ENCODE peak calls at places on chromosome 21, in nine cellular contexts. L is RWPE2; D is CD4-positive, alpha-beta T cell; G is CD8-positive, alpha-beta T cell; K is brain microvascular endothelial cell; M is A549; X is mammary epithelial cell; H is neural progenitor cell; P is hepatocyte. V is an unnamed sample.

GRCh38 chr21:26835714-26836265 is 9.4 kb downstream of the ADAMTS1 start:
- DNase-seq in L (no peak), D (no peak), G (no peak), K (no peak), M (no peak), X (peak; percentile 25), H (no peak), P (no peak), V (no peak)

GRCh38 chr21:16794944-16795343 is 717.9 kb upstream of the CXADR start:
- DNase-seq in L (no peak), D (no peak), G (no peak), K (peak; percentile 97), M (peak; percentile 1), X (peak; percentile 52), H (no peak), P (peak; percentile 15), V (no peak)

GRCh38 chr21:14900611-14901010 is 164.2 kb downstream of the NRIP1 start:
- DNase-seq in L (no peak), D (no peak), G (no peak), K (peak; percentile 34), M (no peak), X (peak; percentile 58), H (no peak), P (no peak), V (no peak)

GRCh38 chr21:42666023-42666747 is 12.8 kb downstream of the PDE9A start:
- DNase-seq in L (no peak), D (no peak), G (no peak), K (no peak), M (peak; percentile 24), X (no peak), H (no peak), P (no peak), V (no peak)

GRCh38 chr21:35922618-35923017 is 137.7 kb downstream of the SETD4 start:
- DNase-seq in L (no peak), D (no peak), G (no peak), K (no peak), M (no peak), X (peak; percentile 89), H (no peak), P (no peak), V (no peak)

GRCh38 chr21:42677339-42678117 is 24.1 kb downstream of the PDE9A start:
- DNase-seq in L (no peak), D (no peak), G (no peak), K (peak; percentile 86), M (no peak), X (peak; percentile 53), H (no peak), P (no peak), V (no peak)

GRCh38 chr21:35014302-35015044 is 34.6 kb downstream of the RUNX1 start:
- DNase-seq in L (no peak), D (no peak), G (no peak), K (no peak), M (no peak), X (peak; percentile 55), H (no peak), P (no peak), V (no peak)

GRCh38 chr21:35198004-35198403 is 148.9 kb upstream of the RUNX1 start:
- DNase-seq in L (peak; percentile 71), D (no peak), G (no peak), K (peak; percentile 75), M (peak; percentile 32), X (peak; percentile 99), H (no peak), P (peak; percentile 39), V (no peak)

GRCh38 chr21:32215306-32215685 is 63.6 kb downstream of the MIS18A start:
- DNase-seq in L (no peak), D (no peak), G (no peak), K (no peak), M (no peak), X (no peak), H (no peak), P (no peak), V (no peak)

GRCh38 chr21:22993144-22993543 is 1994.9 kb downstream of the NCAM2 start:
- DNase-seq in L (no peak), D (no peak), G (no peak), K (no peak), M (no peak), X (no peak), H (no peak), P (no peak), V (no peak)

GRCh38 chr21:16069713-16070112 is 339.9 kb downstream of the USP25 start:
- DNase-seq in L (no peak), D (no peak), G (no peak), K (no peak), M (no peak), X (no peak), H (no peak), P (no peak), V (no peak)

GRCh38 chr21:43613755-43614638 is 45.3 kb downstream of the HSF2BP start:
- DNase-seq in L (no peak), D (no peak), G (no peak), K (peak; percentile 32), M (no peak), X (no peak), H (no peak), P (no peak), V (no peak)

GRCh38 chr21:26140185-26140584 is 30.4 kb downstream of the APP start:
- DNase-seq in L (no peak), D (no peak), G (no peak), K (peak; percentile 99), M (peak; percentile 33), X (peak; percentile 90), H (no peak), P (peak; percentile 24), V (no peak)

GRCh38 chr21:41504030-41504429 is 3.9 kb downstream of the TMPRSS2 start:
- DNase-seq in L (no peak), D (no peak), G (no peak), K (no peak), M (no peak), X (no peak), H (no peak), P (no peak), V (no peak)
- H3K27ac ChIP-seq in L (no peak overlapping the region), D (no peak overlapping the region), G (no peak overlapping the region), K (no peak overlapping the region), M (no peak overlapping the region), X (no peak overlapping the region), H (no peak overlapping the region), P (peak overlapping the region; percentile 95), V (no peak overlapping the region)

GRCh38 chr21:31180256-31181088 is 142.2 kb upstream of the KRTAP19-8 start:
- DNase-seq in L (no peak), D (no peak), G (no peak), K (peak; percentile 39), M (peak; percentile 9), X (peak; percentile 22), H (peak; percentile 30), P (peak; percentile 56), V (no peak)
- TF ChIP-seq CTCF in L (peak; percentile 72), D (peak; percentile 65), G (peak; percentile 35), K (peak; percentile 58), M (peak; percentile 27), X (peak; percentile 58), H (peak; percentile 74), P (peak; percentile 61), V (peak; percentile 35)

GRCh38 chr21:33966324-33966949 is 50.8 kb upstream of the ATP5PO start:
- DNase-seq in L (no peak), D (no peak), G (no peak), K (no peak), M (no peak), X (no peak), H (no peak), P (no peak), V (no peak)
- H3K27ac ChIP-seq in L (no peak overlapping the region), D (no peak overlapping the region), G (no peak overlapping the region), K (no peak overlapping the region), M (no peak overlapping the region), X (no peak overlapping the region), H (peak overlapping the region; percentile 46), P (no peak overlapping the region), V (no peak overlapping the region)

GRCh38 chr21:45622416-45623097 is 21.0 kb upstream of the PCBP3 start:
- DNase-seq in L (no peak), D (no peak), G (no peak), K (no peak), M (no peak), X (no peak), H (no peak), P (no peak), V (no peak)

GRCh38 chr21:45617021-45617930 is 26.2 kb upstream of the PCBP3 start:
- DNase-seq in L (peak; percentile 44), D (no peak), G (no peak), K (no peak), M (no peak), X (no peak), H (peak; percentile 31), P (no peak), V (no peak)

GRCh38 chr21:45620201-45620600 is 23.3 kb upstream of the PCBP3 start:
- DNase-seq in L (no peak), D (no peak), G (no peak), K (no peak), M (no peak), X (no peak), H (no peak), P (no peak), V (no peak)

GRCh38 chr21:45618287-45618686 is 25.2 kb upstream of the PCBP3 start:
- DNase-seq in L (peak; percentile 43), D (no peak), G (no peak), K (peak; percentile 53), M (no peak), X (no peak), H (peak; percentile 23), P (peak; percentile 46), V (no peak)

DNA sequence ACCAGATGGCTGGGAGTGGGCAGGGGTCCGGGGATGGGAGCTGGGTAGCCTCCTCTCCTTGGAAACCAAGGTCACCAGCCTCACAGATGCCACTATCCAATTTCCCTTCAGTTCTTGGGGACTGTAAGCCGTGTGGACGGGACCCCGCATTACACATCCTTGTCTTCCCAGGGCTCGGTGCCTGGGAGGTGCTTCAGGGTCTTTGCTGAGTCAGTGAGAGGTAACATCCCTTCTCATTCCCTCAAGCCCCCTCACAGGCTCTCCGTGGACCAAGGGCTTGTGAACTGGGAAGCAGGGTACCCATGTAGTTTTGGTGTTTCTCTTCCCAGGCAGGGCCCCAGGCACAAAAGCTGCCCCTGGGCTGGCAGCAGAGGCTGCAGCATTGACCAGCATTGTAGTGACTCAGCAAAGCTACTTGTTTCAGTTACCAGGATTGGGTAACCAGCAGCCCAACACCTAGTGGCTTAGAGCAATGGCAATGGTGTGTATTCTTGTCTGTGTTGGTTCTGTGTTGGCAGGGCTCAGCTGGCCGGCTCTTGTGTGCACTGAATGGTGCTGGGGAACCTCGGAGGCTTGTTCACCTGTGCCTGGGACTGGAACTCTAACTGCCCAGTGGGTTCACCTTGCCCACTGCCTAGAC is 24.6 kb upstream of the PCBP3 start:
- DNase-seq in L (peak; percentile 21), D (no peak), G (no peak), K (no peak), M (no peak), X (peak; percentile 18), H (no peak), P (no peak), V (no peak)
- TF ChIP-seq CTCF in L (no peak), D (no peak), G (no peak), K (no peak), M (no peak), X (no peak), H (no peak), P (no peak), V (no peak)

V was measured in esophagus squamous epithelium.